ENCODE peak calls at places on chromosomes 16 and 17, in seven cellular contexts. U is bronchial epithelial cell, S is kidney, P is cardiac fibroblast, C is heart left ventricle, N is NT2/D1, L is ascending aorta. I is an unnamed sample.

GRCh38 chr17:82356028-82356427 is 3.0 kb upstream of the TEX19 start:
- DNase-seq in U (peak), S (peak), P (no peak), C (no peak), N (no peak), L (no peak), I (peak)

GRCh38 chr17:79434215-79434614 is 176.6 kb downstream of the RBFOX3 start:
- DNase-seq in U (no peak), S (no peak), P (no peak), C (no peak), N (no peak), L (no peak), I (no peak)

GRCh38 chr16:68369697-68370096 is 58.9 kb downstream of the PRMT7 start:
- DNase-seq in U (no peak), S (peak), P (no peak), C (peak), N (no peak), L (no peak), I (no peak)

GRCh38 chr16:84851192-84852127 is 31.7 kb downstream of the CRISPLD2 start:
- DNase-seq in U (peak), S (no peak), P (peak), C (no peak), N (no peak), L (no peak), I (peak)

GRCh38 chr17:27635275-27635823 is 4.4 kb downstream of the LGALS9 start:
- DNase-seq in U (no peak), S (peak), P (no peak), C (no peak), N (no peak), L (no peak), I (no peak)

GRCh38 chr17:17183744-17184143 is 22.4 kb downstream of the PLD6 start:
- DNase-seq in U (no peak), S (no peak), P (no peak), C (no peak), N (no peak), L (no peak), I (no peak)

GRCh38 chr16:24671455-24671954 is 57.9 kb upstream of the TNRC6A start:
- DNase-seq in U (no peak), S (no peak), P (no peak), C (peak), N (no peak), L (no peak), I (no peak)

GRCh38 chr16:53893731-53894435 is 189.9 kb downstream of the FTO start:
- DNase-seq in U (peak), S (no peak), P (peak), C (peak), N (no peak), L (no peak), I (no peak)

GRCh38 chr16:3214904-3215600 is 19.9 kb downstream of the ZNF200 start:
- DNase-seq in U (peak), S (no peak), P (no peak), C (no peak), N (no peak), L (no peak), I (no peak)

GRCh38 chr17:42632949-42633444 is 23.5 kb downstream of the TUBG1 start:
- DNase-seq in U (peak), S (no peak), P (no peak), C (no peak), N (no peak), L (no peak), I (no peak)

GRCh38 chr17:82892869-82893565 is 53.2 kb upstream of the ZNF750 start:
- DNase-seq in U (no peak), S (peak), P (no peak), C (peak), N (no peak), L (no peak), I (no peak)

GRCh38 chr17:3167574-3167973 is 29.7 kb upstream of the OR1A2 start:
- DNase-seq in U (no peak), S (no peak), P (no peak), C (no peak), N (no peak), L (no peak), I (no peak)

GRCh38 chr17:27577884-27578717 is 52.9 kb upstream of the LGALS9 start:
- DNase-seq in U (no peak), S (no peak), P (peak), C (no peak), N (no peak), L (no peak), I (peak)

GRCh38 chr16:66260522-66261290 is 105.8 kb upstream of the CDH5 start:
- DNase-seq in U (no peak), S (no peak), P (no peak), C (no peak), N (no peak), L (no peak), I (no peak)

GRCh38 chr17:73341350-73342056 is 29.7 kb upstream of the CDC42EP4 start:
- DNase-seq in U (peak), S (no peak), P (no peak), C (no peak), N (no peak), L (no peak), I (no peak)

GRCh38 chr17:38921756-38922411 is 3.5 kb upstream of the LASP1NB start:
- DNase-seq in U (no peak), S (peak), P (no peak), C (no peak), N (no peak), L (no peak), I (no peak)

GRCh38 chr17:40314557-40314953 is 5.6 kb downstream of the RARA start:
- DNase-seq in U (peak), S (peak), P (peak), C (peak), N (no peak), L (peak), I (peak)

GRCh38 chr16:13779676-13780075 is 140.3 kb upstream of the ERCC4 start:
- DNase-seq in U (no peak), S (no peak), P (no peak), C (no peak), N (no peak), L (no peak), I (no peak)

GRCh38 chr17:57544834-57545463 is 200.2 kb downstream of the CCDC182 start:
- DNase-seq in U (no peak), S (no peak), P (no peak), C (no peak), N (no peak), L (no peak), I (no peak)

GRCh38 chr17:81712468-81713003 is 452 bp downstream of the SLC25A10 start:
- DNase-seq in U (no peak), S (no peak), P (no peak), C (no peak), N (no peak), L (no peak), I (no peak)

GRCh38 chr16:12416136-12416787 is 387.4 kb downstream of the CPPED1 start:
- DNase-seq in U (no peak), S (no peak), P (no peak), C (no peak), N (no peak), L (peak), I (peak)

GRCh38 chr17:64080174-64080618 is 49.7 kb downstream of the ERN1 start:
- DNase-seq in U (no peak), S (no peak), P (no peak), C (no peak), N (no peak), L (no peak), I (no peak)

GRCh38 chr17:74554909-74555308 is 9.0 kb upstream of the CD300C start:
- DNase-seq in U (no peak), S (no peak), P (no peak), C (no peak), N (no peak), L (no peak), I (no peak)

GRCh38 chr17:8068736-8069586 is 18.6 kb downstream of the ALOX12B start:
- DNase-seq in U (no peak), S (peak), P (peak), C (peak), N (no peak), L (peak), I (no peak)

GRCh38 chr17:41393294-41393693 is 4.1 kb downstream of the KRT31 start:
- DNase-seq in U (no peak), S (no peak), P (peak), C (peak), N (no peak), L (no peak), I (no peak)

GRCh38 chr17:13352747-13353415 is 248.8 kb downstream of the HS3ST3A1 start:
- DNase-seq in U (peak), S (no peak), P (no peak), C (no peak), N (no peak), L (no peak), I (no peak)

GRCh38 chr17:73203788-73204479 is 11.1 kb downstream of the COG1 start:
- DNase-seq in U (no peak), S (no peak), P (no peak), C (no peak), N (no peak), L (no peak), I (no peak)

GRCh38 chr17:13702266-13702665 is 100.5 kb upstream of the HS3ST3A1 start:
- DNase-seq in U (no peak), S (no peak), P (no peak), C (no peak), N (no peak), L (no peak), I (no peak)

GRCh38 chr17:7837375-7838290 is 3.6 kb downstream of the KDM6B start:
- DNase-seq in U (peak), S (no peak), P (peak), C (no peak), N (no peak), L (no peak), I (peak)

GRCh38 chr16:31190061-31190460 is 10.1 kb downstream of the FUS start:
- DNase-seq in U (no peak), S (no peak), P (no peak), C (no peak), N (no peak), L (no peak), I (no peak)

GRCh38 chr16:31190818-31191444 is 11.0 kb downstream of the FUS start:
- DNase-seq in U (no peak), S (no peak), P (no peak), C (no peak), N (no peak), L (no peak), I (no peak)

GRCh38 chr16:31193874-31194273 is 8.7 kb downstream of the PYCARD start:
- DNase-seq in U (no peak), S (no peak), P (no peak), C (no peak), N (no peak), L (no peak), I (peak)

GRCh38 chr16:31192856-31193642 is 9.5 kb downstream of the PYCARD start:
- DNase-seq in U (no peak), S (no peak), P (no peak), C (no peak), N (no peak), L (no peak), I (peak)

GRCh38 chr16:31191697-31192428 is 10.7 kb downstream of the PYCARD start:
- DNase-seq in U (no peak), S (no peak), P (no peak), C (no peak), N (no peak), L (no peak), I (peak)
- H3K4me3 ChIP-seq in U (no peak), S (no peak), P (no peak), C (no peak), N (no peak), L (no peak), I (no peak)

GRCh38 chr16:71179569-71179968 is 51.0 kb downstream of the HYDIN start:
- DNase-seq in U (no peak), S (no peak), P (no peak), C (no peak), N (no peak), L (no peak), I (no peak)
- H3K4me3 ChIP-seq in U (no peak), S (no peak), P (no peak), C (no peak), N (no peak), L (no peak), I (no peak)

DNA sequence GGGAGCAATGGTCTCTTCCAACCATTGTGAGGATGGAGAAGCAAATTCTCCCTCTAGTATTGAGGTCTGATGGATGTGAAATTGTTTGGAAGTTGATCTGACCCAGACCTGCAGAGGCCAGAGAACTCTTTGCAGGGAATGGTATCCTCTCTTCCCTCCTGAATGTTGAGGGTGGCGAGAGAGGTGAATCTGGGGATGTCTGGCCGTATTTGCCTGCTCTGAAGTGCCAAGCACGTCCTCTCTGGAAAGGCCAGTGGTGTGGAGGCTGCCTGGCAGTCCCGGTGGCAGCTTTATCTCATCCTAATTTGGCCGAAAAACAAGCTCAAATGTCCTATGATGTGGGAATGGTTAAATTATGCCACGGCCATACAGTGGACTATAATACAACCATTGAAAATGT is 30.7 kb downstream of the WSCD1 start:
- DNase-seq in U (no peak), S (no peak), P (no peak), C (no peak), N (no peak), L (no peak), I (no peak)
- H3K4me3 ChIP-seq in U (no peak), S (no peak), P (no peak), C (no peak), N (no peak), L (no peak), I (no peak)

GRCh38 chr17:5485270-5486205 is at the start of gene DERL2:
- DNase-seq in U (no peak), S (no peak), P (peak), C (no peak), N (no peak), L (no peak), I (peak)
- H3K4me3 ChIP-seq in U (peak), S (peak), P (peak), C (peak), N (peak), L (peak), I (peak)